ENCODE peak calls at places on chromosomes 7 and 10, in six cellular contexts. C is kidney; B is CD8-positive, alpha-beta T cell; M is RWPE1; N is SJSA1; Q is coronary artery. U is an unnamed sample.

GRCh38 chr7:50720295-50720694 is 62.4 kb downstream of the GRB10 start:
- DNase-seq in M (no peak), Q (no peak), N (no peak), B (no peak), C (no peak), U (no peak)

GRCh38 chr10:551489-552252 is 137.8 kb downstream of the DIP2C start:
- DNase-seq in M (no peak), C (no peak), N (no peak), B (no peak), Q (no peak), U (no peak)

GRCh38 chr7:78496226-78496625 is 697.7 kb downstream of the PHTF2 start:
- DNase-seq in Q (no peak), M (no peak), B (no peak), C (no peak), N (no peak), U (no peak)

GRCh38 chr7:135459076-135459475 is 50.8 kb downstream of the CNOT4 start:
- DNase-seq in N (no peak), Q (no peak), M (no peak), B (no peak), C (no peak), U (no peak)

GRCh38 chr7:24115661-24116060 is 168.3 kb upstream of the NPY start:
- DNase-seq in M (no peak), N (no peak), C (no peak), B (no peak), Q (no peak), U (no peak)

GRCh38 chr7:17559388-17559787 is 260.9 kb downstream of the AHR start:
- DNase-seq in Q (no peak), C (no peak), M (no peak), N (no peak), B (no peak), U (peak)

GRCh38 chr7:32062150-32062549 is 8.1 kb downstream of the PDE1C start:
- DNase-seq in M (peak), Q (no peak), C (no peak), B (no peak), N (peak), U (no peak)

GRCh38 chr7:102264367-102264891 is 22.2 kb upstream of the SH2B2 start:
- DNase-seq in C (peak), B (no peak), Q (no peak), N (no peak), M (no peak), U (no peak)

GRCh38 chr7:140325600-140325999 is 72.7 kb downstream of the SLC37A3 start:
- DNase-seq in N (no peak), C (no peak), B (no peak), M (no peak), Q (no peak), U (no peak)

GRCh38 chr10:115171392-115171960 is 78.3 kb downstream of the ATRNL1 start:
- DNase-seq in M (peak), N (no peak), Q (no peak), C (no peak), B (no peak), U (no peak)

DNA sequence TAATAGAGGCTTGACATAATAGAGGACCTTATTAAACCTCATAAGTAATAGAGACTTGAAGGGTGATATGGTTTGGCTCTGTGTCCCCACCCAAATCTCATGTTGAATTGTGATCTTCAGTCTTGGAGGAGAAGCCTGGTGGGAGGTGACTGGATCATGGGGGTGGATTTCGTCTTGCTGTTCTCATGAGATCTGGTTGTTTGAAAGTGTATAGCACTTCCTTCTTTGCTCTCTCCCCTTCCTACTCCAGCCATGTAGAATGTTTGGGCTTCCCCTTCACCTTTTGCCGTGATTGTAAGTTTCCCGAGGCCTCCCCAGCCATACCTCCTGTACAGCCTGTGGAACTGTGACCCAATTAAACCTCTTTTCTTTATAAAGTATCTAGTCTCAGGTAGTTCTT is 8.6 kb downstream of the KIFBP start:
- DNase-seq in N (no peak), M (no peak), C (no peak), B (no peak), Q (no peak), U (no peak)
- H3K27ac ChIP-seq in N (no peak), M (no peak), C (no peak), B (no peak), Q (peak), U (peak)

GRCh38 chr7:47978790-47979144 is 648 bp downstream of the HUS1 start:
- DNase-seq in N (no peak), M (no peak), C (no peak), B (no peak), Q (no peak), U (no peak)
- H3K27ac ChIP-seq in N (peak), M (peak), C (peak), B (peak), Q (peak), U (peak)

GRCh38 chr7:55031075-55031474 is 12.3 kb downstream of the EGFR start:
- DNase-seq in B (no peak), N (no peak), M (no peak), C (no peak), Q (no peak), U (no peak)
- H3K27ac ChIP-seq in B (no peak), N (no peak), M (no peak), C (no peak), Q (peak), U (peak)

GRCh38 chr7:1862560-1862959 is 192.5 kb downstream of the ELFN1 start:
- DNase-seq in Q (no peak), M (no peak), C (no peak), N (no peak), B (no peak), U (no peak)

GRCh38 chr7:1864126-1864940 is 194.3 kb downstream of the ELFN1 start:
- DNase-seq in Q (no peak), M (no peak), N (no peak), B (no peak), C (peak), U (no peak)

GRCh38 chr7:1861799-1862458 is 191.9 kb downstream of the ELFN1 start:
- DNase-seq in Q (no peak), M (no peak), C (peak), B (no peak), N (no peak), U (no peak)

GRCh38 chr7:1865000-1865808 is 195.1 kb downstream of the ELFN1 start:
- DNase-seq in C (peak), B (no peak), N (no peak), M (no peak), Q (no peak), U (no peak)

DNA sequence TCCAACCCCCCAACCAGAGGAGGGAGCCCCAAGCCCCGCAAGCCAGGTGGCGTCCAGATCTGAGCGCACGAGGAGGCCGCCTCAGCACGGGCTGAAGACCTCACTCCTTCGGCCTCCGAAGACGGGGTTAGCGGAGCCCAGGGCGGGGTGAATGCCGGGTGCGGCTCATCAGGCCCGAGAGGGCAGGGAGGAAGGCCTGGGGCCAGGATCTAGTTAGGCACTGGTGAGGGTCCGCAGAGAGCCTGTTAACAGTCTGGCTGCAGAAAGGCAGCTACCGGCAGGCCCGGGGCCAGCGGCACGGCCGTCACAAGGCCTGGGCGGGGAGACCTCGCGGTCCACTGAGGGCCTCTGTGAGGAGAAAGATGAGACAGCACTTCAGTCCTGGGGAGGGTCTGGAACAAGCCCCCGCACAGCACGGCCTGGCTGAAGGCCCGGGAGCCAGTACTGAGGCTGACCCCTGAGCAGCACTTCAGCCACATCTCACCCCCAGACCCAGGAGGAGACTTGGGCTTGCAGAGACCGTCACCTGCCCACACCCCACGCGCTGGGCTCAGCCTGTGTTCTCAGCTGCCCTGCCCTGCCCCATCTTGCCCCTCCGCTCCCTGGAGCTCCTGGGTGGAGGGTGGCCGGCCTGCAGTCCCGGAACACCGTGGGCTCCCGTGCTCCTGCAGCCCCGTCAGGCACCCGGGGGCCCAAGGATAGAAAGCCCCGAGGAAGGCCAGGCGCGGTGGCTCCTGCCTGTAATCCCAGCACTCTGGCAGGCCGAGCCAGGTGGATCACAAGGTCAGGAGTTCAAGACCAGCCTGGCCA is 193.2 kb downstream of the ELFN1 start:
- DNase-seq in N (no peak), Q (no peak), C (peak), M (no peak), B (no peak), U (no peak)
- H3K27ac ChIP-seq in N (no peak), Q (no peak), C (no peak), M (no peak), B (no peak), U (no peak)

GRCh38 chr7:44283381-44284211 is 41.8 kb downstream of the CAMK2B start:
- DNase-seq in Q (peak), M (no peak), N (peak), C (peak), B (peak), U (no peak)

GRCh38 chr7:44286182-44286617 is 39.2 kb downstream of the CAMK2B start:
- DNase-seq in M (no peak), C (no peak), N (peak), Q (peak), B (peak), U (no peak)

GRCh38 chr7:44284216-44284615 is 41.2 kb downstream of the CAMK2B start:
- DNase-seq in Q (peak), B (peak), N (peak), C (peak), M (no peak), U (no peak)

GRCh38 chr7:44285561-44285960 is 39.8 kb downstream of the CAMK2B start:
- DNase-seq in Q (peak), N (no peak), M (no peak), B (no peak), C (peak), U (no peak)

GRCh38 chr7:44284881-44285541 is 40.4 kb downstream of the CAMK2B start:
- DNase-seq in M (no peak), Q (peak), N (peak), B (peak), C (peak), U (no peak)
- H3K27ac ChIP-seq in M (no peak), Q (no peak), N (no peak), B (no peak), C (no peak), U (no peak)

U was measured in epithelial cell of prostate.